ENCODE peak calls at places on chromosome 20, in nine cellular contexts. O, R, P, I, J, A, S, L and Z are unnamed samples. For H3K4me1, the result is how much of the 10 kb centered on the place peaks cover.

GRCh38 chr20:3461191-3461874 is 9.5 kb upstream of the ATRN start:
- DNase-seq in O (no peak), R (peak), P (no peak), I (peak), J (no peak), A (peak), S (no peak), L (no peak), Z (no peak)

GRCh38 chr20:37938181-37938775 is 35.4 kb downstream of the VSTM2L start:
- DNase-seq in O (no peak), R (no peak), P (no peak), I (no peak), J (no peak), A (no peak), S (no peak), L (no peak), Z (no peak)

GRCh38 chr20:33649201-33649631 is 12.9 kb upstream of the C20orf144 start:
- DNase-seq in O (no peak), R (no peak), P (no peak), I (no peak), J (no peak), A (no peak), S (no peak), L (peak), Z (no peak)

GRCh38 chr20:24096256-24096655 is 107.7 kb upstream of the GGTLC1 start:
- DNase-seq in O (no peak), R (no peak), P (no peak), I (no peak), J (no peak), A (no peak), S (no peak), L (no peak), Z (no peak)

GRCh38 chr20:49278817-49279676 is 1.2 kb upstream of the ZNFX1 start:
- DNase-seq in O (peak), R (peak), P (no peak), I (peak), J (no peak), A (peak), S (peak), L (no peak), Z (no peak)

GRCh38 chr20:53329781-53330180 is 263.9 kb downstream of the ZNF217 start:
- DNase-seq in O (no peak), R (no peak), P (no peak), I (no peak), J (no peak), A (no peak), S (no peak), L (no peak), Z (no peak)

GRCh38 chr20:42352096-42352495 is 733.9 kb upstream of the CHD6 start:
- DNase-seq in O (no peak), R (no peak), P (no peak), I (no peak), J (no peak), A (no peak), S (no peak), L (no peak), Z (no peak)

GRCh38 chr20:46563848-46564197 is 13.4 kb upstream of the OCSTAMP start:
- DNase-seq in O (no peak), R (no peak), P (no peak), I (no peak), J (no peak), A (no peak), S (no peak), L (no peak), Z (no peak)

GRCh38 chr20:21182832-21183563 is 57.1 kb downstream of the KIZ start:
- DNase-seq in O (no peak), R (peak), P (no peak), I (no peak), J (no peak), A (peak), S (no peak), L (peak), Z (no peak)

GRCh38 chr20:9028419-9028818 is 40.5 kb upstream of the PLCB4 start:
- DNase-seq in O (no peak), R (no peak), P (no peak), I (no peak), J (no peak), A (no peak), S (no peak), L (no peak), Z (no peak)

GRCh38 chr20:48205281-48205782 is 420.1 kb upstream of the SULF2 start:
- DNase-seq in O (no peak), R (no peak), P (no peak), I (peak), J (no peak), A (no peak), S (no peak), L (no peak), Z (no peak)

GRCh38 chr20:48359692-48360337 is 468.0 kb downstream of the PREX1 start:
- DNase-seq in O (peak), R (no peak), P (no peak), I (no peak), J (no peak), A (no peak), S (no peak), L (no peak), Z (no peak)

GRCh38 chr20:46973801-46974200 is 79.2 kb downstream of the EYA2 start:
- DNase-seq in O (no peak), R (no peak), P (no peak), I (no peak), J (no peak), A (no peak), S (no peak), L (no peak), Z (no peak)

GRCh38 chr20:48695255-48695654 is 132.5 kb downstream of the PREX1 start:
- DNase-seq in O (no peak), R (peak), P (no peak), I (no peak), J (no peak), A (no peak), S (peak), L (no peak), Z (no peak)

GRCh38 chr20:7879883-7880282 is 60.4 kb downstream of the HAO1 start:
- DNase-seq in O (no peak), R (peak), P (no peak), I (no peak), J (no peak), A (peak), S (no peak), L (no peak), Z (no peak)

GRCh38 chr20:14622796-14623195 is 285.4 kb upstream of the FLRT3 start:
- DNase-seq in O (no peak), R (peak), P (no peak), I (peak), J (no peak), A (peak), S (no peak), L (no peak), Z (no peak)

GRCh38 chr20:2320813-2321658 is 25.2 kb downstream of the TGM3 start:
- DNase-seq in O (no peak), R (no peak), P (no peak), I (no peak), J (no peak), A (no peak), S (no peak), L (no peak), Z (no peak)

GRCh38 chr20:50672400-50673145 is 18.8 kb downstream of the RIPOR3 start:
- DNase-seq in O (no peak), R (no peak), P (no peak), I (no peak), J (no peak), A (no peak), S (no peak), L (no peak), Z (no peak)

GRCh38 chr20:24994470-24995368 is 2.2 kb upstream of the APMAP start:
- DNase-seq in O (peak), R (peak), P (peak), I (peak), J (peak), A (peak), S (peak), L (peak), Z (peak)

GRCh38 chr20:4912380-4913142 is 88.7 kb downstream of the SLC23A2 start:
- DNase-seq in O (no peak), R (no peak), P (no peak), I (no peak), J (no peak), A (no peak), S (no peak), L (no peak), Z (no peak)

GRCh38 chr20:49956689-49957443 is 20.7 kb downstream of the RNF114 start:
- DNase-seq in O (no peak), R (no peak), P (peak), I (no peak), J (no peak), A (no peak), S (no peak), L (no peak), Z (no peak)

GRCh38 chr20:2663887-2664719 is at the start of gene IDH3B:
- DNase-seq in O (peak), R (peak), P (peak), I (peak), J (peak), A (peak), S (peak), L (peak), Z (peak)

GRCh38 chr20:1362484-1362883 is 30.4 kb downstream of the FKBP1A start:
- DNase-seq in O (no peak), R (no peak), P (no peak), I (no peak), J (no peak), A (no peak), S (no peak), L (no peak), Z (no peak)

GRCh38 chr20:45836841-45837240 is 3.2 kb downstream of the SNX21 start:
- DNase-seq in O (no peak), R (no peak), P (no peak), I (no peak), J (no peak), A (peak), S (no peak), L (no peak), Z (no peak)

GRCh38 chr20:1177680-1178079 is 7.1 kb downstream of the TMEM74B start:
- DNase-seq in O (no peak), R (no peak), P (no peak), I (no peak), J (no peak), A (peak), S (no peak), L (no peak), Z (no peak)

GRCh38 chr20:24151621-24152020 is 163.0 kb upstream of the GGTLC1 start:
- DNase-seq in O (no peak), R (no peak), P (no peak), I (no peak), J (no peak), A (no peak), S (no peak), L (no peak), Z (no peak)

GRCh38 chr20:23366384-23366783 is 4.4 kb downstream of the GZF1 start:
- DNase-seq in O (peak), R (no peak), P (no peak), I (no peak), J (no peak), A (no peak), S (no peak), L (no peak), Z (no peak)

GRCh38 chr20:7980332-7981046 is 39.1 kb downstream of the TMX4 start:
- DNase-seq in O (peak), R (peak), P (no peak), I (no peak), J (peak), A (peak), S (peak), L (no peak), Z (peak)

GRCh38 chr20:60473240-60473639 is 515.0 kb downstream of the CDH26 start:
- DNase-seq in O (no peak), R (no peak), P (no peak), I (no peak), J (no peak), A (no peak), S (no peak), L (no peak), Z (no peak)

GRCh38 chr20:9609892-9610502 is 95.6 kb downstream of the LAMP5 start:
- DNase-seq in O (peak), R (peak), P (no peak), I (peak), J (no peak), A (peak), S (peak), L (peak), Z (no peak)

GRCh38 chr20:51190783-51191180 is 167.9 kb upstream of the KCNG1 start:
- DNase-seq in O (no peak), R (no peak), P (no peak), I (no peak), J (no peak), A (peak), S (no peak), L (no peak), Z (no peak)

GRCh38 chr20:55745840-55746239 is 259.5 kb downstream of the CBLN4 start:
- DNase-seq in O (no peak), R (no peak), P (no peak), I (no peak), J (no peak), A (no peak), S (no peak), L (no peak), Z (no peak)

GRCh38 chr20:46999821-47000465 is 105.3 kb downstream of the EYA2 start:
- DNase-seq in O (peak), R (no peak), P (no peak), I (peak), J (no peak), A (no peak), S (no peak), L (no peak), Z (no peak)

GRCh38 chr20:18922898-18923297 is 109.3 kb downstream of the SCP2D1 start:
- DNase-seq in O (no peak), R (no peak), P (no peak), I (no peak), J (no peak), A (no peak), S (no peak), L (no peak), Z (no peak)

DNA sequence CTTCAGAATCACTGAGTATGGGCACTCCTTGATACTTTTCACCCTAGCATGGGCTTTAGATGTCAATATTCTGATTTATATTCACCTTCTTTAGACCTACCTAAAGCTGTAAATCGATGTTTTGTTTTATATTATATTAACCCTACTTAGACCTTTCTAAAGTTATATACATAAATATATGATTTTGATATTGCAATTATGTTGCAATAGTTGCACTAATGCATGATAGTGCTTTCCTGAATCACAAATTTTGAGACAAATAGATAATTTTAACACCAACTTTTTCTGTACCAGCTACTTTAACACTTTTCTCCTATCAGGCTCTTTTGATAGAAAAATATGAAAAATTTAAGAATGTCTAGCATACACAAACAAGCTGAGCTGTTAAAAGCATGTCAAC is 34.0 kb upstream of the JAG1 start:
- DNase-seq in O (no peak), R (no peak), P (no peak), I (no peak), J (no peak), A (no peak), S (no peak), L (no peak), Z (no peak)
- H3K4me3 ChIP-seq in O (no peak), R (no peak), P (no peak), I (no peak), J (no peak), A (no peak), S (no peak), L (no peak), Z (no peak)

DNA sequence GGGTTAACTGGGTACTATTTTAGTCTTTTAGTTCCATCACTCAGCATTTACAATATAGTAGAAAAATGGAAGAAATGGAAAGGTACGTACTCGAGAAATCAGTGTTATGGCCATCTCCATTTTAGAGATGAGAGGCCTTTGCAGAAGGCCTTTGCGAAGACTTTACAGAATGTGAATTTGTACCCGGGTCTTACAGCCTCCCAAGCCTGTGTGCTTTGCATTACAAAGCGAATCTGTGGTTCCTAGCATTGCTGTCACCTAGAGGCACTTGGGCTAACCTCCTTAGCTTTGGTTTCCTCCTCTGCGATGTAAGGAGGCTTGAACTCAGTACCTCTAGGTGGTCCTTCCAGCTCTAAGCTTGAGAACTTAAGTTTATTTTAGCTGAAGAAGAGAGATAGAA is 10.9 kb downstream of the VAPB start:
- DNase-seq in O (no peak), R (no peak), P (no peak), I (no peak), J (no peak), A (no peak), S (no peak), L (no peak), Z (no peak)
- H3K4me1 ChIP-seq in O (under half), R (under half), P (under half), I (under half), J (under half), A (under half), S (under half), L (under half), Z (half or more)

GRCh38 chr20:57749861-57750260 is 40.0 kb upstream of the PMEPA1 start:
- DNase-seq in O (no peak), R (no peak), P (no peak), I (no peak), J (no peak), A (no peak), S (no peak), L (no peak), Z (no peak)

GRCh38 chr20:57747889-57748456 is 38.2 kb upstream of the PMEPA1 start:
- DNase-seq in O (no peak), R (no peak), P (no peak), I (no peak), J (no peak), A (no peak), S (no peak), L (peak), Z (no peak)

GRCh38 chr20:57746832-57747404 is 37.1 kb upstream of the PMEPA1 start:
- DNase-seq in O (no peak), R (no peak), P (no peak), I (no peak), J (no peak), A (no peak), S (no peak), L (no peak), Z (no peak)

GRCh38 chr20:57749131-57749690 is 39.4 kb upstream of the PMEPA1 start:
- DNase-seq in O (no peak), R (no peak), P (no peak), I (no peak), J (no peak), A (no peak), S (no peak), L (no peak), Z (no peak)

GRCh38 chr20:57748601-57749130 is 38.9 kb upstream of the PMEPA1 start:
- DNase-seq in O (no peak), R (peak), P (peak), I (peak), J (peak), A (peak), S (peak), L (peak), Z (peak)
- H3K4me3 ChIP-seq in O (no peak), R (no peak), P (peak), I (peak), J (peak), A (no peak), S (no peak), L (peak), Z (peak)

GRCh38 chr20:10658876-10659632 is 14.7 kb downstream of the JAG1 start:
- DNase-seq in O (no peak), R (no peak), P (no peak), I (no peak), J (no peak), A (no peak), S (no peak), L (no peak), Z (no peak)
- H3K4me1 ChIP-seq in O (under half), R (half or more), P (half or more), I (under half), J (under half), A (half or more), S (half or more), L (under half), Z (under half)

GRCh38 chr20:44089987-44090674 is 96.9 kb downstream of the JPH2 start:
- DNase-seq in O (peak), R (peak), P (no peak), I (peak), J (no peak), A (peak), S (peak), L (no peak), Z (no peak)
- H3K4me3 ChIP-seq in O (peak), R (no peak), P (no peak), I (peak), J (no peak), A (no peak), S (no peak), L (no peak), Z (no peak)

GRCh38 chr20:32247957-32248497 is 29.4 kb upstream of the KIF3B start:
- DNase-seq in O (no peak), R (no peak), P (no peak), I (no peak), J (no peak), A (no peak), S (no peak), L (no peak), Z (no peak)

GRCh38 chr20:32240220-32240619 is 32.5 kb downstream of the POFUT1 start:
- DNase-seq in O (no peak), R (no peak), P (no peak), I (no peak), J (no peak), A (no peak), S (no peak), L (no peak), Z (no peak)

GRCh38 chr20:32241807-32242206 is 34.1 kb downstream of the POFUT1 start:
- DNase-seq in O (no peak), R (no peak), P (no peak), I (no peak), J (no peak), A (no peak), S (no peak), L (no peak), Z (no peak)

GRCh38 chr20:32244959-32245358 is 32.5 kb upstream of the KIF3B start:
- DNase-seq in O (no peak), R (no peak), P (no peak), I (no peak), J (no peak), A (no peak), S (no peak), L (no peak), Z (no peak)

GRCh38 chr20:32244150-32244823 is 33.2 kb upstream of the KIF3B start:
- DNase-seq in O (no peak), R (no peak), P (no peak), I (no peak), J (no peak), A (no peak), S (no peak), L (no peak), Z (no peak)
- H3K4me1 ChIP-seq in O (under half), R (under half), P (under half), I (under half), J (under half), A (under half), S (under half), L (under half), Z (under half)

DNA sequence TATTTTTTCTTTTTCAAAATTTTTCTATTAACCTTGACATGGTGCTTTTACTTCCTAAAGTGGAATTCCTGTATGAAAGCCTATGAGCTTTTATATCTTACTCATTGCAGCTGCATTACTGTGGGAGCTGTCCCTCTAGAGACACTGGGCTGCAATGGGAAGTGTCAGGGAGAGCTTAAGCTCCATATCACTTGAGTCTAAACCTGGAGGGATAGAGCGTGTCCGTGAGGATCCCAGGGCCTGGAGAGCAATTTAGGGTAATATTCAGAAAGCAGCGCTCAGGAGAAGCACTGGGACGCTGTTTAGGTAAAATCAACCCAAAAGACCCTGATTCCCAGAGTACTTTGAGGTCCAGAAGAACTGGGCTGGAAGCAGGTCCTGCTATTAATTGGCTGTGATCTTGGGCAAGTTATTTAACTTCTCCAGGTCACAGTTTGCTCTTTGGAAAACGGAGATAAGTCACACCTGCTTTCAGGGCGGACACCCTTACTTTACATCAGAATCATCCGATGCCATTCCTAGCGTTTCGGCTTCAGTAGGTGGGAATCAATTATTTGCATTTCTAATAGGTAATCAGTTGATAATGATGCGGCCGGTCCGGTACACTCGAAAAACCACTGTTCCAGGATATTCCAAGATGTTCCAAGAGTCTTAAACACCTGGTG is 628 bp upstream of the ERGIC3 start:
- DNase-seq in O (no peak), R (no peak), P (no peak), I (peak), J (no peak), A (no peak), S (no peak), L (no peak), Z (no peak)
- H3K4me3 ChIP-seq in O (peak), R (peak), P (peak), I (peak), J (peak), A (peak), S (no peak), L (peak), Z (peak)

GRCh38 chr20:19971121-19971520 is 46.0 kb upstream of the NAA20 start:
- DNase-seq in O (no peak), R (no peak), P (no peak), I (no peak), J (no peak), A (no peak), S (peak), L (no peak), Z (no peak)
- H3K4me1 ChIP-seq in O (under half), R (under half), P (half or more), I (under half), J (under half), A (half or more), S (under half), L (under half), Z (under half)

GRCh38 chr20:63740070-63740500 is 509 bp downstream of the SLC2A4RG start:
- DNase-seq in O (peak), R (peak), P (peak), I (no peak), J (peak), A (peak), S (peak), L (peak), Z (peak)
- H3K4me3 ChIP-seq in O (peak), R (peak), P (peak), I (peak), J (peak), A (peak), S (peak), L (peak), Z (peak)